ENCODE peak calls at places on chromosome 12, in five cellular contexts. F is iPS DF 6.9; K is choroid plexus epithelial cell; X is heart left ventricle; A is CD8-positive, alpha-beta T cell. H is an unnamed sample.
A peak's percentile ranks its signal among the peaks of the same experiment; 100 is the strongest.

GRCh38 chr12:79063258-79063657 is 198.7 kb downstream of the SYT1 start:
- DNase-seq in F (no peak), K (peak; percentile 64), X (no peak), A (no peak), H (no peak)

GRCh38 chr12:52645120-52645761 is 6.8 kb downstream of the KRT2 start:
- DNase-seq in F (no peak), K (no peak), X (no peak), A (peak; percentile 77), H (no peak)

GRCh38 chr12:3207858-3208257 is 130.7 kb downstream of the TSPAN9 start:
- DNase-seq in F (no peak), K (no peak), X (no peak), A (no peak), H (no peak)

GRCh38 chr12:117486840-117487659 is 125.6 kb upstream of the NOS1 start:
- DNase-seq in F (no peak), K (no peak), X (no peak), A (no peak), H (peak; percentile 2)

GRCh38 chr12:107372229-107372658 is 278.9 kb upstream of the CRY1 start:
- DNase-seq in F (no peak), K (peak; percentile 74), X (no peak), A (peak; percentile 63), H (no peak)

GRCh38 chr12:99427104-99427503 is 220.4 kb upstream of the GARIN6 start:
- DNase-seq in F (no peak), K (no peak), X (no peak), A (no peak), H (no peak)

GRCh38 chr12:131509706-131510105 is 201.2 kb upstream of the SFSWAP start:
- DNase-seq in F (no peak), K (no peak), X (no peak), A (no peak), H (no peak)

GRCh38 chr12:124861492-124861891 is 2.2 kb downstream of the SCARB1 start:
- DNase-seq in F (no peak), K (peak; percentile 81), X (peak; percentile 80), A (no peak), H (no peak)

GRCh38 chr12:42809226-42809625 is 219.7 kb upstream of the PRICKLE1 start:
- DNase-seq in F (no peak), K (peak; percentile 65), X (no peak), A (no peak), H (no peak)

GRCh38 chr12:71981149-71981548 is 42.5 kb downstream of the TPH2 start:
- DNase-seq in F (no peak), K (peak; percentile 20), X (no peak), A (no peak), H (no peak)

GRCh38 chr12:81332054-81332453 is 254.2 kb downstream of the ACSS3 start:
- DNase-seq in F (no peak), K (no peak), X (no peak), A (no peak), H (no peak)

GRCh38 chr12:96383991-96384390 is 16.2 kb downstream of the CDK17 start:
- DNase-seq in F (no peak), K (peak; percentile 50), X (no peak), A (no peak), H (no peak)

GRCh38 chr12:57099062-57099714 is 10.3 kb downstream of the NAB2 start:
- DNase-seq in F (no peak), K (no peak), X (no peak), A (no peak), H (no peak)

GRCh38 chr12:122319312-122319638 is 53.0 kb upstream of the VPS33A start:
- DNase-seq in F (no peak), K (no peak), X (no peak), A (no peak), H (no peak)

GRCh38 chr12:120196363-120196762 is 1.8 kb upstream of the GCN1 start:
- DNase-seq in F (no peak), K (peak; percentile 28), X (no peak), A (no peak), H (no peak)
- H3K4me3 ChIP-seq in F (no peak overlapping the region), K (no peak overlapping the region), X (no peak overlapping the region), A (no peak overlapping the region), H (no peak overlapping the region)

GRCh38 chr12:132765366-132765765 is 3.7 kb upstream of the ANKLE2 start:
- DNase-seq in F (no peak), K (no peak), X (no peak), A (no peak), H (no peak)
- H3K4me3 ChIP-seq in F (no peak overlapping the region), K (no peak overlapping the region), X (no peak overlapping the region), A (no peak overlapping the region), H (no peak overlapping the region)

GRCh38 chr12:87923361-87923760 is 105.8 kb downstream of the C12orf50 start:
- DNase-seq in F (no peak), K (peak; percentile 69), X (no peak), A (no peak), H (no peak)

GRCh38 chr12:87929346-87929745 is 99.9 kb downstream of the C12orf50 start:
- DNase-seq in F (no peak), K (no peak), X (no peak), A (no peak), H (no peak)

GRCh38 chr12:87928046-87928445 is 101.2 kb downstream of the C12orf50 start:
- DNase-seq in F (no peak), K (no peak), X (no peak), A (no peak), H (no peak)

GRCh38 chr12:87922721-87923120 is 106.5 kb downstream of the C12orf50 start:
- DNase-seq in F (no peak), K (peak; percentile 20), X (no peak), A (no peak), H (peak; percentile 55)

GRCh38 chr12:87924149-87924548 is 105.1 kb downstream of the C12orf50 start:
- DNase-seq in F (no peak), K (peak; percentile 22), X (no peak), A (no peak), H (peak; percentile 83)
- H3K4me3 ChIP-seq in F (no peak overlapping the region), K (no peak overlapping the region), X (no peak overlapping the region), A (no peak overlapping the region), H (no peak overlapping the region)

GRCh38 chr12:111037047-111037446 is 116.7 kb upstream of the MYL2 start:
- DNase-seq in F (no peak), K (no peak), X (no peak), A (no peak), H (no peak)
- H3K4me3 ChIP-seq in F (no peak overlapping the region), K (no peak overlapping the region), X (no peak overlapping the region), A (no peak overlapping the region), H (no peak overlapping the region)

DNA sequence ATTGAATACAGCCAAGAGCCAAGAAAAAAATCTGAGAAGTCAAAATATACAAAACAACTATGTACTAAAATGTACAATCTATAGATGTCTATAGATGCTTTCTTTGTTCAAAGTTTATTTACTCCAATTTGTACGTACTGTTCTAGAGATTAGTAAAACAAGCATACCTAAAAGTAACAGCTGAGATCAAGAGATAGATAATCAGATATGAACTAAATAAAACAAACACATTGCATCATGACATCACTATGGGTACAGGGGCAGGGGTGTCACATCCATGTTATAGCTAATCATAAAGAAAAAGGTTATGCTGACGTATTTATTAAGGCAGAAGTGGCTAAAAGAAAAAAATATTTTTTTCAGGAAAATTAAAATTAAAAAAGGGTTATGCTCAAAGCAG is 72.0 kb upstream of the BBS10 start:
- DNase-seq in F (no peak), K (peak; percentile 15), X (no peak), A (no peak), H (no peak)
- H3K4me3 ChIP-seq in F (no peak overlapping the region), K (peak overlapping the region; percentile 27), X (no peak overlapping the region), A (no peak overlapping the region), H (no peak overlapping the region)

DNA sequence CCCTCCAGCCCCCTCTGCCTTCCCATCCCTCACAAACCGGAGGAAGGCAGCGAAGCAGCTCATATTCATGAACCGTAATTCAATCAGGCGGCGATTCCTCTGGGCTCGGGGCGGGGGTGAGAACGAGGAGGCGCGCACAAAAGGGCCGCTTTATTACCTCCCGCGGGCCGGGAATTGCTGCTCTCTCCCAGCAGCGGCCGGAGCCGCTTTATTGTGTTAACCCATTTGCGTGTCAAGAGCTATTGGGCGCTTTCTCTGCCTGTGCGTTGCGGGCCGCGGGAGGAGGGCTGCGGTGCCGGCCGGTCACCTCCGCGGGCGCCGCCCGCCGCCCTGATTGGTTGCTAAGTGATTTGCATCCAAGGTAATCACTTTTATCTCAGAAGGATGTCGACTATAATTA is 4.8 kb downstream of the FAM222A start:
- DNase-seq in F (no peak), K (no peak), X (no peak), A (no peak), H (no peak)
- H3K4me3 ChIP-seq in F (no peak overlapping the region), K (no peak overlapping the region), X (no peak overlapping the region), A (no peak overlapping the region), H (no peak overlapping the region)

DNA sequence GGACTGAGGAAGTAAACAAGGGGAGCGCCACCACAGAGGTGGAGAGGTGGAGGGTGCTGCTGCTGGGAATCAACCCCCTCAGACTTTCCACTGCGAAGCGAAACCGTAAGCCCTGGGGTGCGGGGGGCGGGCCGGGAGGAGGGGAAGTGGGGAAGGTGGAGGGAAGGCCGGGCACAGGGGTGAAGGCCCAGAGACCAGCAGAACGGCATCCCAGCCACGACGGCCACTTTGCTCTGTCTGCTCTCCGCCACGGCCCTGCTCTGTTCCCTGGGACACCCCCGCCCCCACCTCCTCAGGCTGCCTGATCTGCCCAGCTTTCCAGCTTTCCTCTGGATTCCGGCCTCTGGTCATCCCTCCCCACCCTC is at the start of gene LAG3:
- DNase-seq in F (no peak), K (no peak), X (peak; percentile 28), A (no peak), H (no peak)
- H3K4me3 ChIP-seq in F (peak within 1 kb of the TSS; percentile 31), K (no peak within 1 kb of the TSS), X (peak within 1 kb of the TSS; percentile 50), A (peak within 1 kb of the TSS; percentile 24), H (no peak within 1 kb of the TSS)

GRCh38 chr12:44875417-44875953 is 630 bp downstream of the NELL2 start:
- DNase-seq in F (peak; percentile 7), K (no peak), X (no peak), A (peak; percentile 56), H (no peak)
- H3K4me3 ChIP-seq in F (peak overlapping the region; percentile 59), K (no peak overlapping the region), X (peak overlapping the region; percentile 61), A (peak overlapping the region; percentile 69), H (peak overlapping the region; percentile 28)

GRCh38 chr12:97685360-97685759 is 222.8 kb downstream of the RMST start:
- DNase-seq in F (no peak), K (no peak), X (no peak), A (no peak), H (no peak)

GRCh38 chr12:97681612-97682504 is 219.3 kb downstream of the RMST start:
- DNase-seq in F (no peak), K (no peak), X (no peak), A (no peak), H (no peak)

GRCh38 chr12:97680751-97681150 is 218.1 kb downstream of the RMST start:
- DNase-seq in F (no peak), K (no peak), X (no peak), A (no peak), H (no peak)
- H3K4me3 ChIP-seq in F (no peak overlapping the region), K (no peak overlapping the region), X (no peak overlapping the region), A (no peak overlapping the region), H (no peak overlapping the region)